ENCODE peak calls at places on chromosomes 1 and 21, in eight cellular contexts. Z is ACHN, T is HFF-Myc, X is A549, L is dorsolateral prefrontal cortex, N is epithelial cell of esophagus, U is HEK293T, Y is myocyte. A is an unnamed sample.

GRCh38 chr1:228374711-228375577 is 31.7 kb downstream of the TRIM11 start:
- DNase-seq in Z (peak; percentile 69), T (peak; percentile 35), X (no peak), L (peak; percentile 62), N (peak; percentile 23), U (no peak), Y (peak; percentile 92), A (no peak)

GRCh38 chr1:14535619-14536355 is 62.7 kb upstream of the KAZN start:
- DNase-seq in Z (no peak), T (no peak), X (no peak), L (no peak), N (no peak), U (no peak), Y (no peak), A (no peak)

GRCh38 chr1:65632230-65632629 is 160.5 kb upstream of the PDE4B start:
- DNase-seq in Z (no peak), T (no peak), X (no peak), L (no peak), N (no peak), U (no peak), Y (no peak), A (no peak)

GRCh38 chr1:26786437-26787380 is 1.0 kb upstream of the PIGV start:
- DNase-seq in Z (peak; percentile 78), T (no peak), X (no peak), L (no peak), N (no peak), U (peak; percentile 27), Y (peak; percentile 85), A (peak; percentile 64)

GRCh38 chr1:232291681-232292080 is 338.3 kb downstream of the SIPA1L2 start:
- DNase-seq in Z (no peak), T (no peak), X (no peak), L (no peak), N (peak; percentile 53), U (no peak), Y (no peak), A (no peak)

GRCh38 chr1:204098683-204099082 is 25.8 kb downstream of the SOX13 start:
- DNase-seq in Z (no peak), T (no peak), X (no peak), L (no peak), N (no peak), U (no peak), Y (no peak), A (no peak)

GRCh38 chr1:235491644-235492043 is 12.6 kb downstream of the B3GALNT2 start:
- DNase-seq in Z (no peak), T (no peak), X (no peak), L (no peak), N (no peak), U (no peak), Y (no peak), A (no peak)

GRCh38 chr1:12052997-12053686 is 10.0 kb upstream of the TNFRSF8 start:
- DNase-seq in Z (no peak), T (no peak), X (no peak), L (no peak), N (no peak), U (no peak), Y (no peak), A (peak; percentile 40)

GRCh38 chr1:191709215-191709614 is 449.0 kb upstream of the RGS18 start:
- DNase-seq in Z (no peak), T (no peak), X (no peak), L (no peak), N (no peak), U (no peak), Y (peak; percentile 3), A (no peak)

GRCh38 chr1:117146067-117146466 is 24.5 kb upstream of the TRIM45 start:
- DNase-seq in Z (no peak), T (no peak), X (no peak), L (no peak), N (no peak), U (no peak), Y (no peak), A (no peak)

GRCh38 chr1:115761601-115762302 is 6.8 kb downstream of the CASQ2 start:
- DNase-seq in Z (no peak), T (no peak), X (no peak), L (no peak), N (peak; percentile 44), U (no peak), Y (peak; percentile 39), A (no peak)

GRCh38 chr21:42219606-42220137 is 732 bp downstream of the ABCG1 start:
- DNase-seq in Z (no peak), T (no peak), X (no peak), L (no peak), N (no peak), U (peak; percentile 52), Y (no peak), A (peak; percentile 65)

GRCh38 chr21:43767980-43768867 is 7.9 kb downstream of the CSTB start:
- DNase-seq in Z (peak; percentile 71), T (peak; percentile 43), X (peak; percentile 38), L (no peak), N (peak; percentile 94), U (no peak), Y (peak; percentile 65), A (no peak)

GRCh38 chr21:45590726-45591618 is 48.7 kb upstream of the SLC19A1 start:
- DNase-seq in Z (no peak), T (no peak), X (peak; percentile 25), L (no peak), N (no peak), U (no peak), Y (no peak), A (no peak)

GRCh38 chr1:8540266-8540926 is 222.5 kb downstream of the SLC45A1 start:
- DNase-seq in Z (no peak), T (no peak), X (no peak), L (no peak), N (peak; percentile 92), U (no peak), Y (peak; percentile 39), A (no peak)

GRCh38 chr21:45335151-45335760 is 47.6 kb upstream of the POFUT2 start:
- DNase-seq in Z (no peak), T (no peak), X (no peak), L (no peak), N (no peak), U (no peak), Y (no peak), A (no peak)

GRCh38 chr1:181531951-181532640 is 48.8 kb downstream of the CACNA1E start:
- DNase-seq in Z (no peak), T (no peak), X (no peak), L (no peak), N (peak; percentile 26), U (no peak), Y (no peak), A (no peak)

GRCh38 chr1:91617242-91617837 is 116.7 kb downstream of the CDC7 start:
- DNase-seq in Z (peak; percentile 10), T (no peak), X (no peak), L (no peak), N (no peak), U (peak; percentile 61), Y (no peak), A (peak; percentile 59)

GRCh38 chr1:1858382-1859086 is 32.4 kb downstream of the GNB1 start:
- DNase-seq in Z (no peak), T (peak; percentile 90), X (peak; percentile 62), L (peak; percentile 62), N (peak; percentile 56), U (peak; percentile 70), Y (peak; percentile 92), A (no peak)

GRCh38 chr1:154155282-154155681 is 409 bp upstream of the NUP210L start:
- DNase-seq in Z (no peak), T (no peak), X (no peak), L (no peak), N (no peak), U (no peak), Y (no peak), A (no peak)

GRCh38 chr21:34642211-34643075 is 26.4 kb upstream of the CLIC6 start:
- DNase-seq in Z (no peak), T (no peak), X (no peak), L (no peak), N (peak; percentile 40), U (no peak), Y (peak; percentile 51), A (no peak)

GRCh38 chr1:170790175-170790574 is 126.2 kb downstream of the PRRX1 start:
- DNase-seq in Z (no peak), T (no peak), X (no peak), L (no peak), N (no peak), U (no peak), Y (peak; percentile 15), A (no peak)

GRCh38 chr1:54256756-54257155 is 56.8 kb downstream of the MRPL37 start:
- DNase-seq in Z (no peak), T (no peak), X (no peak), L (no peak), N (no peak), U (no peak), Y (no peak), A (no peak)

GRCh38 chr1:170075186-170075585 is 691 bp upstream of the KIFAP3 start:
- DNase-seq in Z (no peak), T (no peak), X (no peak), L (peak; percentile 30), N (no peak), U (no peak), Y (no peak), A (no peak)

GRCh38 chr1:230392141-230392909 is 33.8 kb downstream of the PGBD5 start:
- DNase-seq in Z (no peak), T (no peak), X (no peak), L (no peak), N (no peak), U (no peak), Y (peak; percentile 32), A (no peak)

GRCh38 chr1:53145942-53146708 is 3.7 kb upstream of the SLC1A7 start:
- DNase-seq in Z (peak; percentile 97), T (peak; percentile 96), X (peak; percentile 93), L (no peak), N (peak; percentile 97), U (no peak), Y (peak; percentile 100), A (no peak)

GRCh38 chr21:30831194-30831765 is 1.7 kb upstream of the KRTAP7-1 start:
- DNase-seq in Z (peak; percentile 34), T (peak; percentile 2), X (no peak), L (no peak), N (peak; percentile 17), U (peak; percentile 26), Y (no peak), A (no peak)

GRCh38 chr21:46116846-46117585 is 19.1 kb downstream of the COL6A2 start:
- DNase-seq in Z (no peak), T (no peak), X (no peak), L (no peak), N (no peak), U (no peak), Y (peak; percentile 67), A (no peak)

GRCh38 chr1:48757363-48757762 is 19.3 kb downstream of the BEND5 start:
- DNase-seq in Z (no peak), T (no peak), X (no peak), L (no peak), N (no peak), U (no peak), Y (no peak), A (no peak)

A was measured in NCI-H1092 treated with DMSO at 0.1 percent for 48 hours.